ENCODE peak calls at places on chromosome 20, in eight cellular contexts. S is BJ, L is body of pancreas, I is OCI-LY7, O is colonic mucosa, F is hepatocyte, D is transverse colon, R is spleen. P is an unnamed sample.

GRCh38 chr20:2984956-2985661 is 58.3 kb upstream of the GNRH2 start:
- DNase-seq in S (no peak), L (no peak), I (no peak), O (no peak), F (peak), D (no peak), R (no peak), P (no peak)

GRCh38 chr20:15619341-15619740 is 953.9 kb downstream of the KIF16B start:
- DNase-seq in S (no peak), L (no peak), I (no peak), O (no peak), F (no peak), D (no peak), R (no peak), P (no peak)

GRCh38 chr20:29741594-29741893 is 1515.9 kb upstream of the DEFB115 start:
- DNase-seq in S (no peak), L (no peak), I (no peak), O (no peak), F (no peak), D (no peak), R (no peak), P (no peak)

GRCh38 chr20:58905236-58905635 is 52.7 kb downstream of the GNAS start:
- DNase-seq in S (no peak), L (no peak), I (no peak), O (no peak), F (no peak), D (no peak), R (no peak), P (no peak)

GRCh38 chr20:11432407-11432806 is 485.3 kb upstream of the BTBD3 start:
- DNase-seq in S (no peak), L (no peak), I (no peak), O (no peak), F (no peak), D (no peak), R (no peak), P (no peak)

GRCh38 chr20:539848-540247 is 3.7 kb downstream of the CSNK2A1 start:
- DNase-seq in S (no peak), L (no peak), I (no peak), O (peak), F (peak), D (no peak), R (no peak), P (peak)

GRCh38 chr20:22686097-22686496 is 101.7 kb upstream of the FOXA2 start:
- DNase-seq in S (no peak), L (peak), I (no peak), O (peak), F (peak), D (peak), R (no peak), P (peak)

GRCh38 chr20:25300496-25301170 is 52.7 kb downstream of the PYGB start:
- DNase-seq in S (no peak), L (no peak), I (no peak), O (no peak), F (no peak), D (no peak), R (no peak), P (no peak)

GRCh38 chr20:1440024-1440423 is 26.6 kb downstream of the NSFL1C start:
- DNase-seq in S (no peak), L (no peak), I (peak), O (no peak), F (no peak), D (no peak), R (no peak), P (no peak)

GRCh38 chr20:47126374-47126705 is 230.2 kb downstream of the ZMYND8 start:
- DNase-seq in S (no peak), L (no peak), I (no peak), O (no peak), F (no peak), D (no peak), R (no peak), P (no peak)

GRCh38 chr20:5480824-5481600 is 164.3 kb upstream of the PROKR2 start:
- DNase-seq in S (no peak), L (no peak), I (no peak), O (peak), F (no peak), D (peak), R (no peak), P (no peak)

GRCh38 chr20:17568972-17569471 is 853 bp upstream of the DSTN start:
- DNase-seq in S (peak), L (peak), I (no peak), O (peak), F (peak), D (peak), R (peak), P (peak)

GRCh38 chr20:2699775-2700413 is 7.3 kb downstream of the EBF4 start:
- DNase-seq in S (no peak), L (no peak), I (no peak), O (no peak), F (no peak), D (no peak), R (no peak), P (no peak)

GRCh38 chr20:16352321-16352720 is 220.9 kb downstream of the KIF16B start:
- DNase-seq in S (no peak), L (no peak), I (no peak), O (no peak), F (no peak), D (no peak), R (no peak), P (no peak)

GRCh38 chr20:50218987-50219435 is 28.4 kb downstream of the CEBPB start:
- DNase-seq in S (no peak), L (no peak), I (no peak), O (no peak), F (no peak), D (no peak), R (no peak), P (no peak)

GRCh38 chr20:62736026-62736406 is 27.4 kb downstream of the NTSR1 start:
- DNase-seq in S (no peak), L (no peak), I (no peak), O (no peak), F (no peak), D (peak), R (no peak), P (no peak)

GRCh38 chr20:2671977-2672376 is 8.0 kb upstream of the IDH3B start:
- DNase-seq in S (no peak), L (no peak), I (no peak), O (no peak), F (no peak), D (no peak), R (peak), P (no peak)

GRCh38 chr20:54078296-54078695 is 7.9 kb upstream of the BCAS1 start:
- DNase-seq in S (no peak), L (no peak), I (peak), O (no peak), F (no peak), D (no peak), R (no peak), P (no peak)

GRCh38 chr20:12722096-12722495 is 286.7 kb upstream of the SPTLC3 start:
- DNase-seq in S (no peak), L (no peak), I (no peak), O (no peak), F (peak), D (no peak), R (no peak), P (no peak)

GRCh38 chr20:38789503-38790209 is 15.8 kb upstream of the PPP1R16B start:
- DNase-seq in S (peak), L (no peak), I (no peak), O (no peak), F (no peak), D (no peak), R (no peak), P (peak)

GRCh38 chr20:59938696-59939051 is 1.4 kb downstream of the PPP1R3D start:
- DNase-seq in S (no peak), L (no peak), I (no peak), O (peak), F (no peak), D (peak), R (no peak), P (no peak)

GRCh38 chr20:1489328-1489727 is 1.9 kb downstream of the SIRPB2 start:
- DNase-seq in S (no peak), L (no peak), I (no peak), O (no peak), F (no peak), D (no peak), R (no peak), P (no peak)

GRCh38 chr20:58816051-58816450 is 34.7 kb downstream of the GNAS-AS1 start:
- DNase-seq in S (no peak), L (no peak), I (no peak), O (no peak), F (no peak), D (no peak), R (no peak), P (no peak)

GRCh38 chr20:3163099-3164042 is 3.7 kb upstream of the FASTKD5 start:
- DNase-seq in S (no peak), L (peak), I (no peak), O (no peak), F (no peak), D (no peak), R (no peak), P (no peak)

GRCh38 chr20:3405139-3405538 is 2.3 kb downstream of the DNAAF9 start:
- DNase-seq in S (no peak), L (no peak), I (no peak), O (no peak), F (no peak), D (no peak), R (no peak), P (no peak)

GRCh38 chr20:3021777-3022176 is 21.6 kb upstream of the GNRH2 start:
- DNase-seq in S (no peak), L (no peak), I (no peak), O (no peak), F (no peak), D (no peak), R (no peak), P (no peak)

GRCh38 chr20:17558154-17558940 is 11.5 kb upstream of the DSTN start:
- DNase-seq in S (peak), L (peak), I (no peak), O (peak), F (peak), D (peak), R (no peak), P (peak)

GRCh38 chr20:51514836-51515235 is 27.7 kb downstream of the NFATC2 start:
- DNase-seq in S (no peak), L (no peak), I (no peak), O (no peak), F (no peak), D (no peak), R (peak), P (no peak)

GRCh38 chr20:17852323-17852722 is 116.3 kb downstream of the SNX5 start:
- DNase-seq in S (no peak), L (no peak), I (no peak), O (no peak), F (peak), D (no peak), R (no peak), P (no peak)

GRCh38 chr20:36614781-36615557 is 9.4 kb downstream of the RAB5IF start:
- DNase-seq in S (no peak), L (no peak), I (no peak), O (no peak), F (no peak), D (no peak), R (no peak), P (no peak)

GRCh38 chr20:37757550-37757949 is 63.7 kb downstream of the CTNNBL1 start:
- DNase-seq in S (no peak), L (no peak), I (peak), O (no peak), F (no peak), D (no peak), R (no peak), P (no peak)
- TF ChIP-seq CTCF in S (no peak), L (no peak), I (peak), O (no peak), F (no peak), D (no peak), R (no peak), P (peak)

GRCh38 chr20:43043887-43044286 is 145.8 kb downstream of the PTPRT start:
- DNase-seq in S (no peak), L (no peak), I (no peak), O (no peak), F (no peak), D (no peak), R (no peak), P (no peak)

DNA sequence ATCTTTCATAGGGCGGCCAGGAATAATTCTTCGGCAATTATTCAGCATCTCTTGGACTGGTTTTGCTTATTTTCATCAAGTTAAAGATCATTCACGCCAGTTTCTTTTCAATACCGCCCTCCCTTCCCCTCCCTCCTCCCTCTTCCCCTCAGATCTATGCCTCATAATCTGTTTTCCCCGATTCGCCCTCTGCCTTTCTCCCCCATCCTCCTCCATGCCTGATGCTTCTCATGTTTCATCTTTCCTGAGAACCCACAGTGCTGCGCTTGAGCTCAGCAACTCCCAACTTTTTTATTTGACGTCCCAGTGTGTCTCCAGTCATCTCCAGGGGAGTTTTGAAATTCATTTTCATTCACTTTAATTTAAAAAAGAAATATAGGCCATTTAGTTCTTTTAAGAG is 142.8 kb downstream of the PTPRT start:
- DNase-seq in S (no peak), L (no peak), I (no peak), O (no peak), F (no peak), D (no peak), R (no peak), P (no peak)
- H3K4me3 ChIP-seq in S (no peak), L (no peak), I (no peak), O (no peak), F (no peak), D (no peak), R (no peak), P (no peak)

GRCh38 chr20:44597516-44597915 is 15.1 kb downstream of the PKIG start:
- DNase-seq in S (no peak), L (no peak), I (no peak), O (no peak), F (no peak), D (no peak), R (no peak), P (no peak)

GRCh38 chr20:44600301-44600700 is 17.9 kb downstream of the PKIG start:
- DNase-seq in S (no peak), L (no peak), I (no peak), O (no peak), F (no peak), D (no peak), R (no peak), P (no peak)

GRCh38 chr20:44597930-44598329 is 15.6 kb downstream of the PKIG start:
- DNase-seq in S (no peak), L (no peak), I (no peak), O (no peak), F (no peak), D (no peak), R (no peak), P (no peak)

GRCh38 chr20:44599715-44600114 is 17.3 kb downstream of the PKIG start:
- DNase-seq in S (no peak), L (no peak), I (no peak), O (no peak), F (no peak), D (no peak), R (no peak), P (no peak)

DNA sequence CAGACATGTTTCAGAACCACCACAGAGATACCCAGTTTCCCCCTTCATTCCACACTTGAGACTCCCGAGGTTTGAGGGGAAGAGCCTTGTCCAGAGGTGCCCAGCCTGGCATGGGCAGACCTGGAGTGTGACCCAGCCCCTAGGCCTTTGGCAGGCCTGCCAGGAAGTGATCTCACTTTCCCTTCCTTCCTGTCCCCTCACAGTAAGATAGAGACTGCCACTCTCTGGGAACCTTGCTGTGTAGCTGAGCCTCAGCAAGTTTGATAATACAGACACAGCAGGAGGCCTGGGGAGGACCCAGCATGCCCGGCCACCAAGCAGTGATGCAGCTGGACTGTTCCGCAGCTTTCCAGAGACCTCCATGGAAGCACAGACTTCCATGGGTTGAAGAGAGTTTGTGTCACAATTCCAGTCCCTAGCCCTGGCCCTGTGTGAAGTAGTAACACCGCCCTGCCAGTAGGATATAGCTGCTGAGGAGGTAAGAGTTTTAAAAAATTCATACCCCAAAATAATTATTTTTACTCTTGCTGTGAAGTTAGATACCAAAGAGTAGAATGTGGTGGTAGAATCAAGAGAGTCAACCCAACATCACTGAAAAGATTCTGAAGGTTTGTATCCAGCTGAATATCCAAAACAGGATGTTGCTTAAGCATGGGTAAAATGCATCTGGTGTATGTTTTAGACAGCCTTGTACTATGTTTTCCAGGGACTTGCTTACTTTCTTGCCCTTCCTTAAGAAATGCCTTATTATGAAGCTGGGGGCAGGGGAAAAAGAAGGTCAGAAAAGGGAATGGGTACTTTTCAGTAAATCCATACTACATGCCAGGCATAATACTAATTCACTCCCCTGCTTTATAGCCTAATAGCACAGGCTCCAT is 16.3 kb downstream of the PKIG start:
- DNase-seq in S (no peak), L (no peak), I (peak), O (no peak), F (no peak), D (no peak), R (peak), P (no peak)
- TF ChIP-seq CTCF in S (no peak), L (no peak), I (peak), O (no peak), F (no peak), D (peak), R (no peak), P (no peak)

GRCh38 chr20:31966991-31967655 is 828 bp upstream of the XKR7 start:
- DNase-seq in S (no peak), L (no peak), I (no peak), O (no peak), F (no peak), D (no peak), R (no peak), P (no peak)
- H3K4me3 ChIP-seq in S (no peak), L (no peak), I (no peak), O (no peak), F (no peak), D (no peak), R (no peak), P (no peak)

GRCh38 chr20:44274303-44275017 is 27.4 kb downstream of the GDAP1L1 start:
- DNase-seq in S (no peak), L (no peak), I (no peak), O (no peak), F (no peak), D (no peak), R (no peak), P (no peak)
- TF ChIP-seq CTCF in S (no peak), L (no peak), I (no peak), O (no peak), F (no peak), D (no peak), R (no peak), P (no peak)

DNA sequence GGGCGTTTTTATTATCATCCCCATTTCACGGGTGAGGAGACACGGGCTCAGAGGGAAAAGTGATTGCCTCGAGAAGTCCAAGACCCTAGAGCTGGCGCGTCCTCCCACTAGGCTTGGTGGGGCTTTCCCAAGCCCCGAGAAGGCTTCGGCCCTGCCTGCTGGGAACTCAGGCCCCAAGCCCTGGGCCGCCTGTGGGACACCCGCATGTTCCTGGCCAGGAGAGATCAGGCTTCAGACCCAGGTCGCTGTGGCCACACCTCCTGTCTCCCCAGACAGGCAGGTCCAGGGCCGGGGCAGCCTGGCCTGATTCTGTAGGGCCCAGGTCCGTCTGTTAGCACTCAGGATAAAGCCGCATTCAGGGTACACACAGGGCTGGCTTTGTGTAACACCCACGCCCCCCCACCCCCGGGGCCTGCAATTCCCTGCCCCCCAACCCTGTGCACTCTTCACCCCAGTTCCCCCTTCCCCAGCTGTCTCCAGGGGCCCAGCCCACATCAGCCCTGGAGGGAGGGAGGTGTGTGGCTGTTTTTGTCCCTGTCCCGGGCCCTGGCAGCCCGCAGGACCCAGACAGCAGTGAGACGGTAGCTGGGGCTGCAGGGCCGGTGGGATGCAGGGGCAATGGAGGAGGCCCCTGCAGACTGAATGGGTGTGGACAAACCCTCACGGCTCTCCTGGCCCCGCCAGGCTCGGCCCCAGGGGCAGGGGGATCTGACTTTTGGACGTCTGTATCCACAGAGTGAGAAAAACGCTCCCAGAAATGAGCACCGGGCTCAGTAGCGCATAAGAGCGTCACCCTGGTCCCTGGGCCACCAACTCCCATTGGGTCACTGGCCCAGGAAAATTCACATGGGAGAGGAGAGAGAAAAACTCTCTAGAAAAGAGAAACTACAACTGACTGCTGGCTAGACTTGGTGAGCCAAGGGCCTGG is 42.4 kb upstream of the ZBP1 start:
- DNase-seq in S (no peak), L (peak), I (no peak), O (peak), F (no peak), D (peak), R (peak), P (no peak)
- H3K4me3 ChIP-seq in S (no peak), L (no peak), I (no peak), O (no peak), F (no peak), D (no peak), R (no peak), P (no peak)

DNA sequence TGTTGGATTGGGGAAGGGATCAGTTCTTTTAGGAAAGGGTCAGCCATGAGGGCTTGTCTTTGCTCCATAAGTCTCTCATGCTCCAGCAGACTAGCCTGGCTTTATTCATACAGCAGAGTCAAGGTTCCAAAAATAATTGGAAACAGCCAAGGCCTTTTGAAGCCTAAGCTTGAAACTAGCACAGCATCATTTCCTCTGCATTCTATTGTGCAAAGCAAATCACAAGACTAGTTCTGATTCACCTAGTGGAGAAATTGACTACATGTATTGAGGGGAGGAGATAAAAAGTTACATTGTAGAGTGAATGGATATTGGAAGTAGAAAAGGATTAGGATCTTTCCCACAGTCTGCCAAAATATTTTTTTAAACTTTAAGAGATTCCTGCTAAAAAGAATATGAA is 159.3 kb upstream of the PLCB4 start:
- DNase-seq in S (no peak), L (no peak), I (no peak), O (no peak), F (no peak), D (no peak), R (no peak), P (no peak)
- TF ChIP-seq CTCF in S (no peak), L (no peak), I (no peak), O (no peak), F (no peak), D (no peak), R (no peak), P (no peak)